ENCODE peak calls at places on chromosomes 16 and 17, in five cellular contexts. C is PC-3, T is ovary, P is breast epithelium, K is H9. M is an unnamed sample.

GRCh38 chr16:3520398-3520797 is 19.6 kb downstream of the CLUAP1 start:
- DNase-seq in K (no peak), T (no peak), C (no peak), P (no peak), M (no peak)

GRCh38 chr16:62280556-62280955 is 244.3 kb upstream of the CDH8 start:
- DNase-seq in C (no peak), P (no peak), T (no peak), K (no peak), M (no peak)

GRCh38 chr16:3223913-3224515 is 10.9 kb downstream of the ZNF200 start:
- DNase-seq in C (no peak), K (no peak), P (no peak), T (no peak), M (no peak)

GRCh38 chr17:67518881-67519280 is 141.8 kb downstream of the PITPNC1 start:
- DNase-seq in P (no peak), C (no peak), K (peak; percentile 17), T (no peak), M (no peak)

GRCh38 chr17:55289106-55289446 is 24.3 kb downstream of the HLF start:
- DNase-seq in T (no peak), P (no peak), C (no peak), K (no peak), M (no peak)

GRCh38 chr17:57534863-57535651 is 210.0 kb downstream of the CCDC182 start:
- DNase-seq in P (peak; percentile 36), T (peak; percentile 55), K (no peak), C (no peak), M (no peak)

GRCh38 chr17:82940226-82941020 is 100.6 kb upstream of the ZNF750 start:
- DNase-seq in K (no peak), P (no peak), C (no peak), T (peak; percentile 28), M (no peak)

GRCh38 chr17:14297161-14297851 is 3.6 kb upstream of the HS3ST3B1 start:
- DNase-seq in T (peak; percentile 70), P (no peak), C (peak; percentile 34), K (peak; percentile 77), M (no peak)

GRCh38 chr16:1826691-1827573 is at the start of the genes FAHD1 and HAGH:
- DNase-seq in C (peak; percentile 84), T (peak; percentile 96), P (peak; percentile 89), K (peak; percentile 96), M (peak; percentile 100)

GRCh38 chr16:85539084-85539483 is 74.0 kb upstream of the GSE1 start:
- DNase-seq in T (no peak), C (no peak), K (no peak), P (no peak), M (no peak)

GRCh38 chr17:80005360-80006338 is 30.0 kb downstream of the TBC1D16 start:
- DNase-seq in T (no peak), P (no peak), C (peak; percentile 77), K (peak; percentile 80), M (peak; percentile 95)

GRCh38 chr17:7416323-7416722 is 3.8 kb upstream of the SPEM1 start:
- DNase-seq in P (no peak), C (no peak), T (no peak), K (no peak), M (no peak)

GRCh38 chr17:386145-386876 is 33.7 kb upstream of the RPH3AL start:
- DNase-seq in K (peak; percentile 86), T (peak; percentile 90), C (peak; percentile 43), P (peak; percentile 51), M (peak; percentile 93)

GRCh38 chr16:89052824-89053724 is 40.6 kb upstream of the ACSF3 start:
- DNase-seq in T (no peak), K (no peak), P (peak; percentile 83), C (peak; percentile 82), M (no peak)

GRCh38 chr17:33949100-33949499 is 306.0 kb upstream of the CCL2 start:
- DNase-seq in P (no peak), T (no peak), K (peak; percentile 84), C (no peak), M (no peak)

DNA sequence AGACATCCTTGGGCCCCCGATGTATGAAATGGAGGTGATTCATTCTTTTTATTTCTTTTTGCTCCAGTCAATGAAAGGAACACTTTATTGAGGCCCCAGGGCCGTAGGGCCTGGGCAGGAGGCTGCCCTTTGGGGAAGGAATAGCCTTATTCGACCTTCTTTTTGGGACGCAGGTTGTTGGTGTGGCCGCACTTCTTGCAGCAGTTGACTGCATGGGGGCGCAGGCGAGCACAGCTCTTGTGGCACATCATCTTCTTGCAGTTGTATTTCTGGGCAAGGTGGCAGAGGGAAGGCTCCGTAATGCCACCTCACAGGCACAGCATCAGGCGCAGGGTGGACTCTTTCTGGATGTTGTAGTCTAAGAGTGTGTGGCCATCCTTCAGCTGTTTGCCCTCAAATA is 50.9 kb downstream of the SIAH1 start:
- DNase-seq in K (peak; percentile 56), C (no peak), P (no peak), T (no peak), M (no peak)
- TF ChIP-seq CTCF in K (peak; percentile 63), C (peak; percentile 42), P (no peak), T (no peak), M (peak; percentile 16)

GRCh38 chr16:67429053-67429798 is 1.7 kb upstream of the HSD11B2 start:
- DNase-seq in K (no peak), P (no peak), T (no peak), C (no peak), M (no peak)

GRCh38 chr16:67429799-67430503 is 970 bp upstream of the HSD11B2 start:
- DNase-seq in P (no peak), K (no peak), C (no peak), T (no peak), M (peak; percentile 40)

GRCh38 chr16:67431077-67431804 is at the start of gene HSD11B2:
- DNase-seq in K (peak; percentile 81), C (peak; percentile 59), P (peak; percentile 41), T (peak; percentile 77), M (peak; percentile 75)

GRCh38 chr16:67431805-67432476 is 1.0 kb downstream of the HSD11B2 start:
- DNase-seq in C (no peak), T (no peak), P (no peak), K (peak; percentile 74), M (no peak)

GRCh38 chr16:67430504-67431076 is 331 bp upstream of the HSD11B2 start:
- DNase-seq in T (peak; percentile 66), C (peak; percentile 52), P (peak; percentile 46), K (no peak), M (no peak)
- TF ChIP-seq CTCF in T (no peak), C (no peak), P (no peak), K (no peak), M (no peak)

GRCh38 chr17:28247671-28248556 is 71.1 kb upstream of the TMEM97 start:
- DNase-seq in K (peak; percentile 70), C (no peak), P (no peak), T (no peak), M (no peak)
- TF ChIP-seq CTCF in K (peak; percentile 33), C (no peak), P (no peak), T (no peak), M (no peak)

GRCh38 chr17:61349350-61349749 is 50.3 kb upstream of the TBX2 start:
- DNase-seq in P (no peak), C (peak; percentile 38), K (no peak), T (no peak), M (no peak)
- TF ChIP-seq CTCF in P (no peak), C (peak; percentile 63), K (peak; percentile 58), T (no peak), M (no peak)

GRCh38 chr17:42436401-42436800 is 13.3 kb upstream of the CAVIN1 start:
- DNase-seq in T (no peak), K (no peak), P (no peak), C (no peak), M (no peak)

GRCh38 chr17:42441717-42442565 is 16.7 kb upstream of the ATP6V0A1 start:
- DNase-seq in K (no peak), T (no peak), P (no peak), C (no peak), M (no peak)

GRCh38 chr17:42438600-42439567 is 15.8 kb upstream of the CAVIN1 start:
- DNase-seq in C (no peak), P (no peak), K (peak; percentile 74), T (no peak), M (no peak)
- TF ChIP-seq CTCF in C (no peak), P (no peak), K (peak; percentile 71), T (no peak), M (peak; percentile 74)

GRCh38 chr16:28974437-28975157 is at the start of gene SPNS1:
- DNase-seq in C (peak; percentile 89), T (peak; percentile 99), P (peak; percentile 97), K (peak; percentile 98), M (peak; percentile 99)
- TF ChIP-seq CTCF in C (no peak), T (no peak), P (no peak), K (no peak), M (no peak)

GRCh38 chr16:76796978-76797377 is 394.0 kb upstream of the MON1B start:
- DNase-seq in T (no peak), K (no peak), P (no peak), C (peak; percentile 37), M (no peak)

GRCh38 chr16:76797457-76797856 is 393.5 kb upstream of the MON1B start:
- DNase-seq in P (no peak), C (peak; percentile 51), T (no peak), K (no peak), M (no peak)

GRCh38 chr16:76800196-76800595 is 390.8 kb upstream of the MON1B start:
- DNase-seq in T (no peak), C (no peak), K (no peak), P (no peak), M (no peak)

GRCh38 chr16:76796431-76796830 is 394.6 kb upstream of the MON1B start:
- DNase-seq in T (no peak), P (no peak), C (peak; percentile 58), K (no peak), M (no peak)

GRCh38 chr16:76801357-76801756 is 389.6 kb upstream of the MON1B start:
- DNase-seq in K (no peak), C (no peak), P (no peak), T (no peak), M (no peak)
- TF ChIP-seq CTCF in K (no peak), C (no peak), P (no peak), T (no peak), M (no peak)

M was measured in GM13977.